ENCODE peak calls at places on chromosomes 4 and X, in eight cellular contexts. X, B, J, F, C, G, K and L are unnamed samples.

GRCh38 chr4:4344915-4345527 is 41.9 kb upstream of the NSG1 start:
- DNase-seq in J (no peak), K (no peak), G (peak; percentile 16), X (no peak), F (no peak), B (no peak), C (no peak), L (no peak)

GRCh38 chr4:83558693-83559092 is 22.8 kb downstream of the GPAT3 start:
- DNase-seq in C (no peak), J (no peak), G (no peak), B (no peak), F (no peak), K (no peak), X (no peak), L (no peak)

GRCh38 chr4:8176547-8177399 is 18.2 kb upstream of the ABLIM2 start:
- DNase-seq in B (peak; percentile 73), F (peak; percentile 71), K (peak; percentile 26), G (peak; percentile 52), X (no peak), J (no peak), C (no peak), L (peak; percentile 37)

GRCh38 chr4:90127706-90128345 is 632 bp downstream of the CCSER1 start:
- DNase-seq in F (peak; percentile 40), K (no peak), X (no peak), C (no peak), J (peak; percentile 22), G (peak; percentile 49), B (no peak), L (no peak)

GRCh38 chr4:7827566-7827965 is 112.1 kb downstream of the AFAP1 start:
- DNase-seq in K (no peak), J (no peak), X (no peak), G (no peak), B (no peak), C (no peak), F (no peak), L (no peak)

GRCh38 chr4:845836-846251 is 19.9 kb upstream of the CPLX1 start:
- DNase-seq in F (peak; percentile 19), X (no peak), B (no peak), J (no peak), K (no peak), G (no peak), C (no peak), L (no peak)

GRCh38 chr4:12926189-12927066 is 557.7 kb downstream of the RAB28 start:
- DNase-seq in K (no peak), X (no peak), C (no peak), J (no peak), F (no peak), G (no peak), B (no peak), L (no peak)

GRCh38 chrX:120781416-120781815 is 94.2 kb downstream of the CT47B1 start:
- DNase-seq in F (no peak), X (no peak), B (no peak), K (no peak), C (no peak), J (no peak), G (no peak), L (no peak)

GRCh38 chrX:77918568-77918967 is 8.1 kb downstream of the ATP7A start:
- DNase-seq in G (no peak), J (no peak), B (no peak), C (no peak), X (no peak), K (no peak), F (no peak), L (no peak)

GRCh38 chr4:158193171-158193749 is 17.0 kb upstream of the TMEM144 start:
- DNase-seq in J (no peak), X (no peak), B (peak; percentile 66), K (peak; percentile 93), C (no peak), G (no peak), F (no peak), L (peak; percentile 32)

GRCh38 chr4:138555584-138555983 is 313.4 kb upstream of the SLC7A11 start:
- DNase-seq in K (no peak), F (no peak), J (no peak), G (no peak), B (peak; percentile 69), C (no peak), X (no peak), L (no peak)

GRCh38 chr4:45944000-45944399 is 179.9 kb downstream of the GABRG1 start:
- DNase-seq in G (no peak), C (no peak), K (no peak), J (no peak), B (no peak), X (no peak), F (no peak), L (no peak)

GRCh38 chrX:18714910-18715309 is 7.5 kb downstream of the PPEF1 start:
- DNase-seq in B (no peak), F (no peak), K (no peak), G (no peak), C (no peak), J (no peak), X (no peak), L (no peak)

GRCh38 chr4:98682719-98683118 is 24.3 kb upstream of the TSPAN5 start:
- DNase-seq in B (no peak), X (no peak), C (no peak), F (no peak), K (no peak), G (no peak), J (no peak), L (no peak)

GRCh38 chrX:46788902-46789301 is 30.0 kb upstream of the SLC9A7 start:
- DNase-seq in J (no peak), F (no peak), K (no peak), X (no peak), G (no peak), B (no peak), C (no peak), L (no peak)

GRCh38 chr4:88771883-88772450 is 74.3 kb upstream of the NAP1L5 start:
- DNase-seq in X (no peak), F (no peak), G (no peak), J (no peak), B (no peak), C (no peak), K (no peak), L (no peak)

GRCh38 chr4:183508693-183509092 is 3.8 kb downstream of the ING2 start:
- DNase-seq in K (no peak), J (no peak), F (no peak), G (no peak), C (no peak), B (no peak), X (no peak), L (no peak)

GRCh38 chr4:157128395-157128794 is 52.4 kb downstream of the GLRB start:
- DNase-seq in X (peak; percentile 15), K (peak; percentile 28), J (no peak), G (no peak), B (peak; percentile 29), F (no peak), C (no peak), L (peak; percentile 40)

GRCh38 chr4:108030332-108030731 is 40.6 kb downstream of the HADH start:
- DNase-seq in J (no peak), X (no peak), F (no peak), C (peak; percentile 54), G (peak; percentile 41), B (peak; percentile 82), K (peak; percentile 58), L (no peak)

GRCh38 chrX:7389576-7389975 is 241.6 kb upstream of the PUDP start:
- DNase-seq in J (no peak), C (no peak), F (no peak), B (no peak), X (no peak), G (no peak), K (no peak), L (no peak)

GRCh38 chrX:114472788-114473187 is 111.1 kb upstream of the HTR2C start:
- DNase-seq in B (no peak), X (no peak), G (no peak), F (no peak), C (no peak), K (no peak), J (no peak), L (no peak)

GRCh38 chr4:2667428-2667827 is 88.7 kb downstream of the TNIP2 start:
- DNase-seq in F (no peak), G (no peak), C (no peak), K (no peak), B (no peak), X (no peak), J (no peak), L (no peak)

GRCh38 chrX:7996414-7996813 is 69.2 kb upstream of the PNPLA4 start:
- DNase-seq in G (peak; percentile 23), C (no peak), J (no peak), X (peak; percentile 13), B (peak; percentile 50), K (peak; percentile 35), F (no peak), L (peak; percentile 8)

GRCh38 chr4:164012396-164013027 is 518.0 kb downstream of the TMA16 start:
- DNase-seq in G (no peak), F (no peak), X (no peak), B (peak; percentile 56), K (no peak), J (no peak), C (no peak), L (peak; percentile 14)

GRCh38 chr4:150209140-150209829 is 131.0 kb downstream of the DCLK2 start:
- DNase-seq in J (peak; percentile 40), X (peak; percentile 51), K (no peak), F (peak; percentile 76), B (peak; percentile 67), C (no peak), G (peak; percentile 84), L (peak; percentile 47)

GRCh38 chr4:183241322-183241640 is 78.8 kb downstream of the CLDN22 start:
- DNase-seq in X (no peak), F (no peak), C (no peak), K (peak; percentile 37), J (no peak), G (no peak), B (peak; percentile 65), L (no peak)

GRCh38 chr4:39369301-39369700 is 3.1 kb upstream of the RFC1 start:
- DNase-seq in C (no peak), F (no peak), G (no peak), B (no peak), X (no peak), J (no peak), K (no peak), L (no peak)